ENCODE peak calls at places on chromosome 9, in seven cellular contexts. One of them, this sample, is unnamed.

GRCh38 chr9:37425298-37425752 is 2.8 kb downstream of the GRHPR start:
- DNase-seq in left ventricle myocardium inferior: no peak
- DNase-seq in ELR: no peak
- DNase-seq in NCI-H1092: no peak
- DNase-seq in activated CD4-positive, alpha-beta T cell treated with anti-CD3 and anti-CD28 coated beads for 24 hours: no peak
- DNase-seq in iris pigment epithelial cell: peak
- DNase-seq in globus pallidus: no peak
- DNase-seq in this sample: no peak

GRCh38 chr9:135614821-135615665 is 24.3 kb downstream of the GLT6D1 start:
- DNase-seq in left ventricle myocardium inferior: no peak
- DNase-seq in ELR: no peak
- DNase-seq in NCI-H1092: no peak
- DNase-seq in activated CD4-positive, alpha-beta T cell treated with anti-CD3 and anti-CD28 coated beads for 24 hours: no peak
- DNase-seq in iris pigment epithelial cell: no peak
- DNase-seq in globus pallidus: no peak
- DNase-seq in this sample: peak

GRCh38 chr9:134706522-134706921 is 64.9 kb downstream of the COL5A1 start:
- DNase-seq in left ventricle myocardium inferior: no peak
- DNase-seq in ELR: no peak
- DNase-seq in NCI-H1092: no peak
- DNase-seq in activated CD4-positive, alpha-beta T cell treated with anti-CD3 and anti-CD28 coated beads for 24 hours: no peak
- DNase-seq in iris pigment epithelial cell: no peak
- DNase-seq in globus pallidus: no peak
- DNase-seq in this sample: no peak

GRCh38 chr9:31304576-31304975 is 1079.9 kb upstream of the ACO1 start:
- DNase-seq in left ventricle myocardium inferior: no peak
- DNase-seq in ELR: peak
- DNase-seq in NCI-H1092: no peak
- DNase-seq in activated CD4-positive, alpha-beta T cell treated with anti-CD3 and anti-CD28 coated beads for 24 hours: no peak
- DNase-seq in iris pigment epithelial cell: peak
- DNase-seq in globus pallidus: no peak
- DNase-seq in this sample: no peak

GRCh38 chr9:17401858-17402257 is 177.0 kb upstream of the SH3GL2 start:
- DNase-seq in left ventricle myocardium inferior: no peak
- DNase-seq in ELR: peak
- DNase-seq in NCI-H1092: no peak
- DNase-seq in activated CD4-positive, alpha-beta T cell treated with anti-CD3 and anti-CD28 coated beads for 24 hours: no peak
- DNase-seq in iris pigment epithelial cell: peak
- DNase-seq in globus pallidus: no peak
- DNase-seq in this sample: no peak

GRCh38 chr9:108889649-108890067 is 27.6 kb downstream of the ACTL7A start:
- DNase-seq in left ventricle myocardium inferior: no peak
- DNase-seq in ELR: peak
- DNase-seq in NCI-H1092: no peak
- DNase-seq in activated CD4-positive, alpha-beta T cell treated with anti-CD3 and anti-CD28 coated beads for 24 hours: no peak
- DNase-seq in iris pigment epithelial cell: peak
- DNase-seq in globus pallidus: no peak
- DNase-seq in this sample: no peak

GRCh38 chr9:133460405-133461175 is 812 bp downstream of the CACFD1 start:
- DNase-seq in left ventricle myocardium inferior: no peak
- DNase-seq in ELR: peak
- DNase-seq in NCI-H1092: peak
- DNase-seq in activated CD4-positive, alpha-beta T cell treated with anti-CD3 and anti-CD28 coated beads for 24 hours: no peak
- DNase-seq in iris pigment epithelial cell: no peak
- DNase-seq in globus pallidus: peak
- DNase-seq in this sample: peak

GRCh38 chr9:122097679-122098315 is 4.7 kb upstream of the TTLL11 start:
- DNase-seq in left ventricle myocardium inferior: no peak
- DNase-seq in ELR: no peak
- DNase-seq in NCI-H1092: no peak
- DNase-seq in activated CD4-positive, alpha-beta T cell treated with anti-CD3 and anti-CD28 coated beads for 24 hours: no peak
- DNase-seq in iris pigment epithelial cell: no peak
- DNase-seq in globus pallidus: no peak
- DNase-seq in this sample: no peak

GRCh38 chr9:92659601-92660000 is 10.3 kb downstream of the IPPK start:
- DNase-seq in left ventricle myocardium inferior: no peak
- DNase-seq in ELR: no peak
- DNase-seq in NCI-H1092: no peak
- DNase-seq in activated CD4-positive, alpha-beta T cell treated with anti-CD3 and anti-CD28 coated beads for 24 hours: no peak
- DNase-seq in iris pigment epithelial cell: no peak
- DNase-seq in globus pallidus: no peak
- DNase-seq in this sample: no peak

GRCh38 chr9:116656535-116656934 is 30.6 kb upstream of the TRIM32 start:
- DNase-seq in left ventricle myocardium inferior: peak
- DNase-seq in ELR: no peak
- DNase-seq in NCI-H1092: peak
- DNase-seq in activated CD4-positive, alpha-beta T cell treated with anti-CD3 and anti-CD28 coated beads for 24 hours: no peak
- DNase-seq in iris pigment epithelial cell: no peak
- DNase-seq in globus pallidus: no peak
- DNase-seq in this sample: no peak

This sample was measured in pancreas.